ENCODE peak calls at places on chromosome 14, in eight cellular contexts. Q, F, U, B, D, R, A and H are unnamed samples.

GRCh38 chr14:104178279-104178678 is 39.9 kb downstream of the KIF26A start:
- DNase-seq in R (no peak), D (no peak), Q (no peak), U (no peak), B (no peak), F (no peak), A (no peak), H (no peak)

GRCh38 chr14:92040431-92041040 is 677 bp upstream of the TRIP11 start:
- DNase-seq in F (no peak), Q (no peak), B (no peak), D (peak; percentile 61), U (no peak), R (no peak), A (no peak), H (peak; percentile 8)

GRCh38 chr14:106372870-106373657 is 846.7 kb downstream of the TMEM121 start:
- DNase-seq in R (peak; percentile 23), Q (peak; percentile 29), D (peak; percentile 2), F (no peak), B (no peak), U (peak; percentile 86), A (peak; percentile 75), H (no peak)

GRCh38 chr14:36520601-36521525 is 831 bp upstream of the NKX2-1 start:
- DNase-seq in Q (peak; percentile 26), U (no peak), D (peak; percentile 53), B (no peak), A (no peak), F (no peak), R (no peak), H (peak; percentile 61)

GRCh38 chr14:99159341-99160340 is 112.4 kb downstream of the BCL11B start:
- DNase-seq in B (no peak), F (no peak), Q (no peak), A (no peak), R (no peak), D (no peak), U (no peak), H (no peak)

GRCh38 chr14:65168840-65169239 is 66.5 kb upstream of the MAX start:
- DNase-seq in R (no peak), F (no peak), Q (no peak), A (no peak), B (no peak), D (peak; percentile 54), U (no peak), H (no peak)

GRCh38 chr14:101223147-101223546 is 319.6 kb upstream of the RTL1 start:
- DNase-seq in U (no peak), B (no peak), Q (no peak), A (no peak), D (no peak), F (no peak), R (no peak), H (peak; percentile 70)

GRCh38 chr14:65015391-65015790 is 28.7 kb downstream of the FNTB start:
- DNase-seq in R (no peak), Q (peak; percentile 60), D (no peak), A (no peak), B (no peak), U (no peak), F (no peak), H (no peak)

GRCh38 chr14:95320076-95320895 is 578 bp upstream of the CLMN start:
- DNase-seq in F (no peak), A (no peak), U (peak; percentile 4), B (no peak), Q (no peak), D (no peak), R (peak; percentile 33), H (peak; percentile 48)

GRCh38 chr14:105890474-105891220 is 364.3 kb downstream of the TMEM121 start:
- DNase-seq in U (no peak), F (no peak), R (peak; percentile 6), D (no peak), B (no peak), A (no peak), Q (no peak), H (no peak)

GRCh38 chr14:92956961-92957360 is 34.0 kb downstream of the CHGA start:
- DNase-seq in A (no peak), R (no peak), Q (no peak), F (no peak), B (no peak), D (no peak), U (no peak), H (no peak)

GRCh38 chr14:104681689-104682074 is 7.7 kb upstream of the INF2 start:
- DNase-seq in A (no peak), Q (peak; percentile 92), B (peak; percentile 50), D (peak; percentile 74), R (peak; percentile 92), F (peak; percentile 54), U (no peak), H (peak; percentile 63)